ENCODE peak calls at places on chromosomes 16 and 17, in seven cellular contexts. One of them, this sample, is unnamed. For H3K4me1, the result is how much of the 10 kb centered on the place peaks cover.

GRCh38 chr17:50123649-50124349 is 6.2 kb downstream of the SAMD14 start:
- DNase-seq in uterus: no peak
- DNase-seq in adrenal gland: no peak
- DNase-seq in upper lobe of right lung: no peak
- DNase-seq in tibial artery: no peak
- DNase-seq in A549: no peak
- DNase-seq in sigmoid colon: no peak
- DNase-seq in this sample: no peak

GRCh38 chr16:86070511-86070910 is 171.5 kb downstream of the IRF8 start:
- DNase-seq in uterus: no peak
- DNase-seq in adrenal gland: no peak
- DNase-seq in upper lobe of right lung: no peak
- DNase-seq in tibial artery: no peak
- DNase-seq in A549: no peak
- DNase-seq in sigmoid colon: no peak
- DNase-seq in this sample: no peak

GRCh38 chr17:28227278-28228108 is 91.5 kb upstream of the TMEM97 start:
- DNase-seq in uterus: no peak
- DNase-seq in adrenal gland: peak
- DNase-seq in upper lobe of right lung: peak
- DNase-seq in tibial artery: peak
- DNase-seq in A549: peak
- DNase-seq in sigmoid colon: no peak
- DNase-seq in this sample: peak

GRCh38 chr17:43591750-43592562 is 45.8 kb upstream of the ETV4 start:
- DNase-seq in uterus: peak
- DNase-seq in adrenal gland: peak
- DNase-seq in upper lobe of right lung: no peak
- DNase-seq in tibial artery: peak
- DNase-seq in A549: no peak
- DNase-seq in sigmoid colon: peak
- DNase-seq in this sample: peak

GRCh38 chr17:30332057-30332542 is 1.8 kb downstream of the TMIGD1 start:
- DNase-seq in uterus: no peak
- DNase-seq in adrenal gland: no peak
- DNase-seq in upper lobe of right lung: no peak
- DNase-seq in tibial artery: no peak
- DNase-seq in A549: peak
- DNase-seq in sigmoid colon: no peak
- DNase-seq in this sample: peak

GRCh38 chr17:75876938-75877751 is 1.2 kb downstream of the TRIM47 start:
- DNase-seq in uterus: peak
- DNase-seq in adrenal gland: peak
- DNase-seq in upper lobe of right lung: peak
- DNase-seq in tibial artery: peak
- DNase-seq in A549: peak
- DNase-seq in sigmoid colon: peak
- DNase-seq in this sample: no peak

GRCh38 chr16:86355538-86355937 is 154.8 kb upstream of the FOXF1 start:
- DNase-seq in uterus: no peak
- DNase-seq in adrenal gland: no peak
- DNase-seq in upper lobe of right lung: no peak
- DNase-seq in tibial artery: no peak
- DNase-seq in A549: no peak
- DNase-seq in sigmoid colon: no peak
- DNase-seq in this sample: no peak

GRCh38 chr17:73956595-73957465 is 246.6 kb upstream of the RPL38 start:
- DNase-seq in uterus: no peak
- DNase-seq in adrenal gland: peak
- DNase-seq in upper lobe of right lung: peak
- DNase-seq in tibial artery: no peak
- DNase-seq in A549: peak
- DNase-seq in sigmoid colon: no peak
- DNase-seq in this sample: peak

GRCh38 chr16:85898521-85899442 is at the start of gene IRF8:
- DNase-seq in uterus: peak
- DNase-seq in adrenal gland: peak
- DNase-seq in upper lobe of right lung: peak
- DNase-seq in tibial artery: peak
- DNase-seq in A549: peak
- DNase-seq in sigmoid colon: peak
- DNase-seq in this sample: peak

GRCh38 chr17:44097110-44097810 is 26.2 kb downstream of the HDAC5 start:
- DNase-seq in uterus: no peak
- DNase-seq in adrenal gland: peak
- DNase-seq in upper lobe of right lung: no peak
- DNase-seq in tibial artery: no peak
- DNase-seq in A549: peak
- DNase-seq in sigmoid colon: no peak
- DNase-seq in this sample: no peak

GRCh38 chr16:4320030-4320429 is 4.2 kb downstream of the GLIS2 start:
- DNase-seq in uterus: no peak
- DNase-seq in adrenal gland: peak
- DNase-seq in upper lobe of right lung: no peak
- DNase-seq in tibial artery: no peak
- DNase-seq in A549: no peak
- DNase-seq in sigmoid colon: peak
- DNase-seq in this sample: no peak

GRCh38 chr16:81527477-81528178 is 83.0 kb downstream of the CMIP start:
- DNase-seq in uterus: no peak
- DNase-seq in adrenal gland: no peak
- DNase-seq in upper lobe of right lung: no peak
- DNase-seq in tibial artery: no peak
- DNase-seq in A549: no peak
- DNase-seq in sigmoid colon: no peak
- DNase-seq in this sample: no peak

GRCh38 chr17:42198897-42199296 is 4.6 kb upstream of the GHDC start:
- DNase-seq in uterus: no peak
- DNase-seq in adrenal gland: peak
- DNase-seq in upper lobe of right lung: no peak
- DNase-seq in tibial artery: no peak
- DNase-seq in A549: no peak
- DNase-seq in sigmoid colon: no peak
- DNase-seq in this sample: no peak

GRCh38 chr17:67171560-67171959 is 73.4 kb downstream of the HELZ start:
- DNase-seq in uterus: no peak
- DNase-seq in adrenal gland: no peak
- DNase-seq in upper lobe of right lung: no peak
- DNase-seq in tibial artery: no peak
- DNase-seq in A549: no peak
- DNase-seq in sigmoid colon: no peak
- DNase-seq in this sample: no peak

GRCh38 chr17:81119223-81120148 is 45.8 kb upstream of the PVALEF start:
- DNase-seq in uterus: peak
- DNase-seq in adrenal gland: peak
- DNase-seq in upper lobe of right lung: peak
- DNase-seq in tibial artery: no peak
- DNase-seq in A549: peak
- DNase-seq in sigmoid colon: peak
- DNase-seq in this sample: peak

GRCh38 chr17:72968798-72969197 is 123.7 kb downstream of the SLC39A11 start:
- DNase-seq in uterus: no peak
- DNase-seq in adrenal gland: no peak
- DNase-seq in upper lobe of right lung: no peak
- DNase-seq in tibial artery: no peak
- DNase-seq in A549: no peak
- DNase-seq in sigmoid colon: no peak
- DNase-seq in this sample: no peak

GRCh38 chr16:30369091-30369937 is 980 bp downstream of the TBC1D10B start:
- DNase-seq in uterus: no peak
- DNase-seq in adrenal gland: peak
- DNase-seq in upper lobe of right lung: no peak
- DNase-seq in tibial artery: peak
- DNase-seq in A549: no peak
- DNase-seq in sigmoid colon: peak
- DNase-seq in this sample: peak

GRCh38 chr16:28492511-28492910 is 637 bp upstream of the CLN3 start:
- DNase-seq in uterus: no peak
- DNase-seq in adrenal gland: no peak
- DNase-seq in upper lobe of right lung: no peak
- DNase-seq in tibial artery: no peak
- DNase-seq in A549: no peak
- DNase-seq in sigmoid colon: no peak
- DNase-seq in this sample: no peak

GRCh38 chr16:28494141-28494851 is at the start of gene APOBR:
- DNase-seq in uterus: no peak
- DNase-seq in adrenal gland: peak
- DNase-seq in upper lobe of right lung: peak
- DNase-seq in tibial artery: no peak
- DNase-seq in A549: no peak
- DNase-seq in sigmoid colon: no peak
- DNase-seq in this sample: no peak

GRCh38 chr16:28495098-28495793 is 803 bp downstream of the APOBR start:
- DNase-seq in uterus: no peak
- DNase-seq in adrenal gland: no peak
- DNase-seq in upper lobe of right lung: no peak
- DNase-seq in tibial artery: no peak
- DNase-seq in A549: no peak
- DNase-seq in sigmoid colon: no peak
- DNase-seq in this sample: no peak

GRCh38 chr16:28491970-28492474 is at the start of gene CLN3:
- DNase-seq in uterus: peak
- DNase-seq in adrenal gland: peak
- DNase-seq in upper lobe of right lung: peak
- DNase-seq in tibial artery: peak
- DNase-seq in A549: peak
- DNase-seq in sigmoid colon: peak
- DNase-seq in this sample: peak

DNA sequence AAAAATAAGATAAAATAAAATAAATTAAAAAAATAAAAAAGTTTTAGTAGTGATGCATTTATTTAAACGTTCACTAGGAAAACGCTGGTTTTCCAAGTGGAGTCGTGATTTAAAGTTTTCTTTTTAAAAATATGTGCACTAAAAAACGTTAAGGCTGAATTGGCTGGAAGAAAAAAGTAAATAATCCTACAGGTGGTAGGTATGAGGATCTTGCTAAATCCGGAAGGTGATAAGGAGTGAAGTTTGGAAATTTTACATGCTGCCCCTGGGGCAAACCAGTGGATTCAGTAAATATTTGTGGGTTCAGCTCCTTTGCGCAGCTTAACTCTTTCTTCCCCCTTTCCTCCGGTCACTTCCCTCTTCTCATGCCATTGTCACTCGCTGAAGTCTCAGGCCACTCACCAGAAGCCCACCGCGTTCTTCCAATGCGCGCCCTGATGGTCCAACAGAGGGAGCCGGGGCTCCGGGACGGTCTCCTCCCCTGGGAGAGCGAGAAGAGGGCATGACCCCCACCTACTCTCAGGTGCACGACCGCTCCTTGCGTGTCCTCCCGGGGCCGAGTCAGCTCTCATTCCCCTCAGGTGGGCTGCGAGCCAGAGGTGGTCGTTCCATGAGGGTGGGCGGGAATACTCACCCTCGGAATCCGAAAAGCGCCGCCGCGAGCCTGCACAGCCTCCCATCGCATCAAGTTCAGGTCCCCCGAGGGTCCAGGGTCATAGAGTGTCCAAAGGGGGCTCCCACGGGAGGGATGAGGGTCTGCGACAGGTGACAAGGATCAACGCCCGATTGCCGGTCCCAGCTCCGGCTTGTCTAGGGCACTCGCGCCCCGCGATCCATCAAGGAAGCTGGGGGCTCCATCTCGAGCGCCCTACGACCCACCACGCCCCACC is 549 bp downstream of the CLN3 start:
- DNase-seq in uterus: peak
- DNase-seq in adrenal gland: peak
- DNase-seq in upper lobe of right lung: peak
- DNase-seq in tibial artery: peak
- DNase-seq in A549: no peak
- DNase-seq in sigmoid colon: peak
- DNase-seq in this sample: peak
- TF ChIP-seq CTCF in uterus: peak
- TF ChIP-seq CTCF in adrenal gland: peak
- TF ChIP-seq CTCF in upper lobe of right lung: no peak
- TF ChIP-seq CTCF in tibial artery: peak
- TF ChIP-seq CTCF in A549: no peak
- TF ChIP-seq CTCF in sigmoid colon: no peak
- TF ChIP-seq CTCF in this sample: peak

DNA sequence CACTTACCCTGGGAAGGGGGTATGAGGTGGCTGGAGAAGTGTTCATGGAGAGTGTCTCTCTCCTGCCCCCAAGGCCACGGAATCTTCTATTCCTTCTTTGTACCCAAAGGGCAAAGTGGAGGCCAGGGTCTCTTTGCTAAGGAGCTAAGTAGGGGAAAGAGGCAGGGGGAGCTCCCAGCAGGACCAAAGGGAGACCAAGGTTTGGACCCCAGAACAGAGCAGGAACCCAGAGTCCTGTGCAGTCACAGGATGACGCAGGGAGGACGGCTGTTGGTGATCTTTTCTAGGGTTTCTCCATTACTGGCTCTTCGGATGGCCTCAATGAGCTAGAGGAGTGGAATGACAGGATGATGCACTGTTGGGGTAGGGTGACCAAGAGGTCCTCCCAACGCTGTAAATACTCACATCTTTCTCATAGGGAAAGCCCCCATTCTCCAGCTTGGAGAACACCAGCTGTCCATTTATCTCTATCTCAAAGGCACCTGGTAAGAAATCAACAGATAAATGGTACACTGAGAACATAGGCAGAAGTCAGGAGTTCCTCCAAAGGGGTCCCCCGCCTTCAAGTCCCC is 966 bp downstream of the MIEN1 start:
- DNase-seq in uterus: no peak
- DNase-seq in adrenal gland: no peak
- DNase-seq in upper lobe of right lung: no peak
- DNase-seq in tibial artery: no peak
- DNase-seq in A549: no peak
- DNase-seq in sigmoid colon: no peak
- DNase-seq in this sample: no peak
- H3K4me3 ChIP-seq in uterus: peak
- H3K4me3 ChIP-seq in adrenal gland: peak
- H3K4me3 ChIP-seq in upper lobe of right lung: peak
- H3K4me3 ChIP-seq in tibial artery: peak
- H3K4me3 ChIP-seq in A549: peak
- H3K4me3 ChIP-seq in sigmoid colon: peak
- H3K4me3 ChIP-seq in this sample: no peak

DNA sequence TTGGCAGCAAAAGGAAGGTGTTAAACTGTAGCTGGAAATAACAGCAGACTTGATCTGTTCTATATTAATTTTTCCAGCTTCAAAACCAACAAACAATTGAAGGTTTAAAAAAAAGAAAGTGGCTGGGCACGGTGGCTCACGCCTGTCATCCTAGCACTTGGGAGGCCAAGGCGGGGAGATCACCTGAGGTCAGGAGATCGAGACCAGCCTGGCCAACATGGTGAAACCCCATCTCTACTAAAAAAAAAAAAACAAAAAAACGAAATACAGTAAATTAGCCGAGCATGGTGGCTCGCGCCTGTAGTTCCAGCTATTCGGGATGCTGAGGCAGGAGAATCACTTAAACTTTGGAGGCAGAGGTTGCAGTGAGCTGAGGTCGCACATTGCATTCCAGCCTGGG is 191.9 kb downstream of the SPECC1 start:
- DNase-seq in uterus: no peak
- DNase-seq in adrenal gland: no peak
- DNase-seq in upper lobe of right lung: no peak
- DNase-seq in tibial artery: no peak
- DNase-seq in A549: no peak
- DNase-seq in sigmoid colon: no peak
- DNase-seq in this sample: no peak
- H3K4me1 ChIP-seq in uterus: under half
- H3K4me1 ChIP-seq in adrenal gland: under half
- H3K4me1 ChIP-seq in upper lobe of right lung: under half
- H3K4me1 ChIP-seq in tibial artery: under half
- H3K4me1 ChIP-seq in A549: half or more
- H3K4me1 ChIP-seq in sigmoid colon: under half
- H3K4me1 ChIP-seq in this sample: under half

GRCh38 chr16:80341242-80341641 is 199.6 kb upstream of the DYNLRB2 start:
- DNase-seq in uterus: no peak
- DNase-seq in adrenal gland: no peak
- DNase-seq in upper lobe of right lung: no peak
- DNase-seq in tibial artery: no peak
- DNase-seq in A549: no peak
- DNase-seq in sigmoid colon: no peak
- DNase-seq in this sample: peak
- TF ChIP-seq CTCF in uterus: no peak
- TF ChIP-seq CTCF in adrenal gland: no peak
- TF ChIP-seq CTCF in upper lobe of right lung: no peak
- TF ChIP-seq CTCF in tibial artery: no peak
- TF ChIP-seq CTCF in A549: no peak
- TF ChIP-seq CTCF in sigmoid colon: no peak
- TF ChIP-seq CTCF in this sample: no peak

This sample was measured in cardiac muscle cell.